ENCODE peak calls at places on chromosomes 1 and 21, in six cellular contexts. K is H54, Q is suprapubic skin, S is heart left ventricle, G is GM12892, J is transverse colon. R is an unnamed sample.
A peak's percentile ranks its signal among the peaks of the same experiment; 100 is the strongest.

GRCh38 chr1:50110656-50111055 is 1.9 kb downstream of the ELAVL4 start:
- DNase-seq in K (no peak), Q (no peak), S (no peak), G (no peak), J (no peak), R (no peak)

GRCh38 chr1:37559080-37559479 is 2.3 kb downstream of the DNALI1 start:
- DNase-seq in K (no peak), Q (no peak), S (no peak), G (no peak), J (no peak), R (no peak)

GRCh38 chr1:213934642-213935041 is 53.1 kb upstream of the PROX1 start:
- DNase-seq in K (no peak), Q (no peak), S (peak; percentile 80), G (no peak), J (no peak), R (peak; percentile 54)

GRCh38 chr21:26572668-26573381 is at the start of gene CYYR1:
- DNase-seq in K (no peak), Q (no peak), S (peak; percentile 43), G (no peak), J (no peak), R (no peak)

GRCh38 chr1:162372159-162373071 is 4.2 kb downstream of the SPATA46 start:
- DNase-seq in K (no peak), Q (no peak), S (no peak), G (no peak), J (peak; percentile 57), R (peak; percentile 49)

GRCh38 chr21:45309541-45310381 is 22.1 kb upstream of the POFUT2 start:
- DNase-seq in K (no peak), Q (no peak), S (no peak), G (no peak), J (no peak), R (no peak)

GRCh38 chr1:239617259-239617658 is 230.9 kb downstream of the CHRM3 start:
- DNase-seq in K (no peak), Q (no peak), S (no peak), G (no peak), J (no peak), R (no peak)

GRCh38 chr1:29166291-29166878 is 15.3 kb downstream of the SRSF4 start:
- DNase-seq in K (no peak), Q (no peak), S (no peak), G (no peak), J (peak; percentile 36), R (no peak)

GRCh38 chr1:201982923-201983805 is 716 bp downstream of the RNPEP start:
- DNase-seq in K (peak; percentile 92), Q (peak; percentile 90), S (peak; percentile 84), G (peak; percentile 60), J (peak; percentile 83), R (peak; percentile 66)

GRCh38 chr21:35189077-35189863 is 140.2 kb upstream of the RUNX1 start:
- DNase-seq in K (no peak), Q (no peak), S (no peak), G (peak; percentile 16), J (no peak), R (no peak)

GRCh38 chr1:84883286-84883685 is 9.7 kb downstream of the LPAR3 start:
- DNase-seq in K (no peak), Q (no peak), S (no peak), G (no peak), J (no peak), R (no peak)

GRCh38 chr1:35580949-35581388 is 7.9 kb downstream of the TFAP2E start:
- DNase-seq in K (no peak), Q (no peak), S (no peak), G (no peak), J (no peak), R (no peak)
- TF ChIP-seq POLR2A in K (no peak), Q (no peak), S (no peak), G (no peak), J (no peak), R (no peak)

DNA sequence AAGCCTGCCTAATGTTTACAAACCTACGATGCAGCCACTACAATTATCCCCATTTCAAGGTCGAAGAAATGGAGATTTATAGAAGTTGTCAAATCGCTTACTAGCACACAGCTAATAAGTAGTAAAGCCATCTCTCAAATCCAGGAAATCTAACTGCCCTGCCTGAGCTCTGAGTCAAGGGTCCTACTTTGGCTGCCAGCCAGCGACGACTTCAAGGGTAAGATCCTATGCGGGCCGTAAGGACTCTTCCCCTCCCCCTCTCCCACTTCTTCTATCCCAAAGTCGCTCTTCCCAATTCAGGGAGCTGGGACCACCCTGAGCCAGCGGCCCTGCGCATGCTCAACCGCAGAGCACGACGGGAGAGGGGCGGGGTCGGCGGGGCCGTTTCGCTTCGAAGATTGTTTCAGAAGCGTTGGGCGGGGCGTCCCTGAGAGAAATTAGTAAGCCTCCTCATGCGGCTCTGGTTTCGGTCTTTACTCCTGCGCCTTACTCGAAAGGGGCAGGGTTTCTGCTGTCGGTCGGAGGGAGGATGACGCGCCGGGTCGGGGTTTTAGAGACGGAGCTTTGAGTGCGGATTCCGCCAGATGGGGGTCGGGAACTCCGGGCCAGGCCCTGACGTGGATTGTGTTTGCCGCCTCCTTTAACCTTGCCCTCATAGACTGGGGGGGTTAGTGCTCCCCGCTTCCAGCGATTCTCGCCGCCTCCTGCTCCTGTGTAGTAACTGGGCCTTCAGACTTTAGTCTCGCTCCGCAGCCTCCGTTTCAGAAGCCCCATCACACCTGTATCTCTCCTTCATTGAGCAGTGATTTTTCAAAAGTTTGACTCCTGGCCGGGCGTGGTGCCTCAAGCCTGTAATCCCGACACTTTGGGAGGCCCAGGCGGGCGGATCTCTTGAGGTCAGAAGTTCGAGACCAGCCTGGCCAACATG is at the start of gene ZMYM1:
- DNase-seq in K (peak; percentile 54), Q (peak; percentile 90), S (peak; percentile 89), G (peak; percentile 79), J (peak; percentile 88), R (peak; percentile 78)
- TF ChIP-seq POLR2A in K (peak; percentile 69), Q (no peak), S (peak; percentile 67), G (peak; percentile 84), J (peak; percentile 57), R (no peak)

DNA sequence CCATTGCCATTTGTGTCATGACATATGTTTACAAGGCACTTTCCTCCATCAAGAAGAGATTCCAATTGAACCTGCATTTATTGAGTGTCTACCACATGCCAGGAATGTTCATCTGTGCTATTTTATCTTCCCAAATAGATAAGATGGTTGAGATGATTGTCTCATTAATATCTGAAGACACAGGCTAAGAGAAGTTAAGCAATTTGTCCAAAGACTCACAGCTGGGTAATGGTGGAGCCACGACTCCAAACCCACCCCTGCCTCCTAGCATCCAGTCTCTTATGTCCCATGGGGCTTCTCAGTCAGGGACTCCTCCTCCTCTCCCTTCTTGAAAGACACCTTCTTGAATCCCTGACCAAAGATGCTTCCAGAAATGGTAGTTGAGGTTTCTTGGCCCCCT is 68.1 kb downstream of the STUM start:
- DNase-seq in K (no peak), Q (peak; percentile 18), S (no peak), G (no peak), J (no peak), R (no peak)
- TF ChIP-seq POLR2A in K (no peak), Q (no peak), S (no peak), G (no peak), J (no peak), R (no peak)

DNA sequence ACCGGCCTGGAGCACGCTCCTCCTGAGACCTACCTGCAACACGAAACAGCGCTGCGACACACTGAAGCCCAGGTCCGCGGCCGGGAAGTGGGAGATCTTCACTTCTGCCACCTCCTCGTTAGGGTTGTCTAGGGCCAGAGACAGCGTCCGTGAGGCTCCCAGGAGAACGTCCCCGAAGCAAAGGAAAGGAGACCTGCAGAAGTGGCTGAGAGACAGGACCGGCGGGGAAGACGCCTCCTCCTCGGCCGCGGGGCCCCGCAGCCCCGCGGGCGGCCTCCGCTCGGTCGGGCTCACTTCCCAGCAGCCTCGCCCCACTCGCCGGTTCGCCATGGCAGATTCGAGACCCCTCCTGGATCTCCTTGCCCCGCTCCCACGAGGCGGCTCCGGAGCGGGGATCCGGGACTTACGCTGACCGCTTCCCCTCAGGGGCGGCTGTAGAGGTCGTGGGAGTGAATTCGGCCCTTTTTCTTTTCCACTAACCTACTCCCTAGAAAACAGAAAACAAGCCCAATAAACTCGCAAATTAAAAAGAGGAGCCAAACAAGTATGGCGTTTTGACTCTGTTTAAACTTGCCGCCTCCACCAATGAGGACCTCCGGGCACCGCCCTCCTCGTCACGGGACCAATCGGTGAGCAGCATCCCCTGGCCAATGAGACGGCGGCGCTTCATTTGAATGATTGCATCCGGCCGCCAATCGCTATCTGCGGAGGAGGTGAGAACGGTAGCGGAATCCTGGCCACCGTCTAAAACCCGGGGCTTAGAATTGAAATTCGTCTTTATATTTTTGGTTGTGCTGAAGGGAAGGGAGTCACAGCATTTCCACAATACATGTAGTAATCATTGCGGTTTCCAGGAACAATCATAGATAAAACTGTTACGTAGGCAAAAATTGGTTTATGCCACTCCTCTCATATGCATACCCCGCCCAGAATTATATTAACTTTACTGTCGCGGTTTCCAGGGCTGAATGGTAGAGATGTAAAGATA is at the start of gene ASPM:
- DNase-seq in K (peak; percentile 75), Q (peak; percentile 98), S (peak; percentile 96), G (peak; percentile 67), J (peak; percentile 95), R (peak; percentile 92)
- TF ChIP-seq POLR2A in K (peak; percentile 12), Q (no peak), S (no peak), G (no peak), J (no peak), R (no peak)

GRCh38 chr1:209675567-209676154 is 449 bp downstream of the G0S2 start:
- DNase-seq in K (no peak), Q (no peak), S (peak; percentile 46), G (no peak), J (peak; percentile 31), R (no peak)
- TF ChIP-seq POLR2A in K (no peak), Q (no peak), S (no peak), G (no peak), J (no peak), R (no peak)

GRCh38 chr1:82227286-82227685 is 426.6 kb downstream of the ADGRL2 start:
- DNase-seq in K (no peak), Q (no peak), S (no peak), G (no peak), J (no peak), R (no peak)
- TF ChIP-seq POLR2A in K (no peak), Q (no peak), S (no peak), G (no peak), J (no peak), R (no peak)

GRCh38 chr1:226308723-226309397 is at the start of gene LIN9:
- DNase-seq in K (peak; percentile 83), Q (peak; percentile 95), S (peak; percentile 92), G (peak; percentile 81), J (peak; percentile 94), R (peak; percentile 85)
- TF ChIP-seq POLR2A in K (peak; percentile 88), Q (no peak), S (peak; percentile 33), G (peak; percentile 76), J (peak; percentile 27), R (no peak)

DNA sequence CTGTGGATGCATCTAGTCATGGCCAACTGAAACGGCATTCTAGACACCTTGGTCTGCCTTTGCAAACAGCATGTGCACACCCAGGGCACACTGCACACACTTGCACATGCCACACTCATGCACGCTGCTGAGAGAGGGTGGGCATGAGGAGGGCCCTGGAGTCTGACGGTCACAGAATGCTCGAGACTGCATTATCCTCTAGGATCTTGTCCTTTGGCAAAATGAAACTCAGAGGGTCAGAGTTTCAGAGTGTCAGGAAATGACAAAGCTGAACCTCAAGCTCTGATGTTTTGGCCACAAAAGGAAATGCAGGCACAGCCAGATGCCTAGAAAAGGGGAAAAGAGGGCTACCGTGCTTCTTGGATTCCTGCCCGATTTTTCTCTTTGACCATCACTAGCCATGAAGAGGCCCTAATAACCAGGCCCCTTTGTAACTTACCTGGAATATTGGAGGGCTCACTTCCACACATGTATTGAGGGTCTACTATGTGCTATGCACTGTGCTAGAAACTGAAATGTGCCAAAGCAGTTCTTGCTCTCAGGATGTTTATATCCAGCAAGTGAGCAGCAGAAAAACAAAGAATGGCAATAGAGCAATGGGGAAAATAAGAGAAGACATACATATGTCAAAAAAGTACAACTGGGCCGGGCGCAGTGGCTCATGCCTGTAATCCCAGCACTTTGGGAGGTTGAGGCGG is 65.4 kb downstream of the TOMM20 start:
- DNase-seq in K (no peak), Q (no peak), S (no peak), G (no peak), J (no peak), R (no peak)
- TF ChIP-seq POLR2A in K (no peak), Q (no peak), S (no peak), G (no peak), J (no peak), R (no peak)

R was measured in breast epithelium.